ENCODE peak calls at places on chromosomes 6 and 20, in five cellular contexts. N is endodermal cell, J is PC-9, W is body of pancreas, H is PC-3. B is an unnamed sample.

GRCh38 chr20:19497064-19497463 is 261.0 kb upstream of the RIN2 start:
- DNase-seq in N (no peak), J (no peak), W (no peak), H (peak; percentile 40), B (no peak)

GRCh38 chr6:156988276-156989158 is 211.3 kb downstream of the ARID1B start:
- DNase-seq in N (peak; percentile 70), J (no peak), W (no peak), H (no peak), B (no peak)

GRCh38 chr6:142871910-142872331 is 73.1 kb downstream of the HIVEP2 start:
- DNase-seq in N (no peak), J (no peak), W (peak; percentile 53), H (peak; percentile 68), B (no peak)

GRCh38 chr6:7463785-7464184 is 74.2 kb downstream of the RIOK1 start:
- DNase-seq in N (peak; percentile 79), J (no peak), W (no peak), H (no peak), B (no peak)

GRCh38 chr6:12608016-12608860 is 108.3 kb upstream of the PHACTR1 start:
- DNase-seq in N (no peak), J (no peak), W (no peak), H (peak; percentile 53), B (no peak)

GRCh38 chr6:25056130-25056529 is 120.4 kb upstream of the RIPOR2 start:
- DNase-seq in N (no peak), J (no peak), W (no peak), H (no peak), B (no peak)

GRCh38 chr6:82988904-82989303 is 76.7 kb downstream of the UBE3D start:
- DNase-seq in N (no peak), J (no peak), W (no peak), H (peak; percentile 36), B (no peak)

GRCh38 chr20:6827472-6827871 is 60.0 kb downstream of the BMP2 start:
- DNase-seq in N (no peak), J (no peak), W (no peak), H (no peak), B (no peak)

GRCh38 chr20:58399926-58400325 is 10.9 kb downstream of the VAPB start:
- DNase-seq in N (no peak), J (no peak), W (no peak), H (no peak), B (no peak)

GRCh38 chr6:168730931-168731716 is 290.1 kb downstream of the SMOC2 start:
- DNase-seq in N (no peak), J (no peak), W (no peak), H (no peak), B (no peak)

GRCh38 chr20:577167-577791 is 32.8 kb downstream of the TCF15 start:
- DNase-seq in N (peak; percentile 69), J (no peak), W (no peak), H (peak; percentile 22), B (no peak)

GRCh38 chr6:148852688-148853087 is 105.9 kb downstream of the UST start:
- DNase-seq in N (no peak), J (no peak), W (no peak), H (no peak), B (no peak)
- H3K4me3 ChIP-seq in N (no peak overlapping the region), J (no peak overlapping the region), W (no peak overlapping the region), H (no peak overlapping the region), B (no peak overlapping the region)

DNA sequence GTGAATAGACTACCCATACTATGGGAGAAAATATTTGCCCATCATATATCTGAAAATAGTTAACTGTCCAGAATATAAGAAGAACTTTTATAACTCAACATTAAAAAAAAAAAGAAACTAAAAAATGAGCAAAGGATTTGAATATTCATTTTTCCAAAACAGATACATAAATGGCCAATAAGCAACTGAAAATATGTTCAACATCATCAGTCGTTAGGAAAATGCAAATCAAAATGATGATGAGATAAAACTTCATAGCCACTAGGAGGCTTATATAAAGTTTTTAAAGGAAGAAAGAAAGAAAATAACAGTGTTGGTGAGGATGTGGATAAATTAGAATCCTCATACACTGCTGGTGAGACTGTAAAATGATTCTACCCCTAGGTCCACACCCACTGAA is 32.6 kb upstream of the HMGN3 start:
- DNase-seq in N (no peak), J (no peak), W (no peak), H (no peak), B (no peak)
- TF ChIP-seq CTCF in N (no peak), J (no peak), W (no peak), H (no peak), B (no peak)

GRCh38 chr6:75169689-75170088 is 36.2 kb downstream of the COL12A1 start:
- DNase-seq in N (no peak), J (no peak), W (no peak), H (no peak), B (no peak)

GRCh38 chr6:75167851-75168250 is 38.0 kb downstream of the COL12A1 start:
- DNase-seq in N (no peak), J (no peak), W (no peak), H (no peak), B (no peak)

GRCh38 chr6:75166236-75166635 is 39.6 kb downstream of the COL12A1 start:
- DNase-seq in N (no peak), J (no peak), W (no peak), H (no peak), B (no peak)

GRCh38 chr6:75170666-75171065 is 35.2 kb downstream of the COL12A1 start:
- DNase-seq in N (no peak), J (no peak), W (no peak), H (no peak), B (no peak)

GRCh38 chr6:75167426-75167825 is 38.4 kb downstream of the COL12A1 start:
- DNase-seq in N (no peak), J (no peak), W (no peak), H (no peak), B (no peak)
- H3K4me3 ChIP-seq in N (no peak overlapping the region), J (no peak overlapping the region), W (no peak overlapping the region), H (no peak overlapping the region), B (no peak overlapping the region)

GRCh38 chr6:148263010-148263409 is 79.6 kb upstream of the SASH1 start:
- DNase-seq in N (no peak), J (peak; percentile 65), W (no peak), H (peak; percentile 82), B (peak; percentile 58)
- TF ChIP-seq CTCF in N (no peak), J (no peak), W (no peak), H (no peak), B (peak; percentile 6)

GRCh38 chr6:2810092-2810671 is 31.5 kb downstream of the SERPINB1 start:
- DNase-seq in N (no peak), J (peak; percentile 82), W (peak; percentile 75), H (peak; percentile 98), B (no peak)
- H3K4me3 ChIP-seq in N (no peak overlapping the region), J (peak overlapping the region; percentile 19), W (no peak overlapping the region), H (no peak overlapping the region), B (no peak overlapping the region)

GRCh38 chr6:166745801-166746668 is 119.0 kb upstream of the RPS6KA2 start:
- DNase-seq in N (no peak), J (no peak), W (no peak), H (no peak), B (no peak)

GRCh38 chr6:166742981-166743380 is 115.9 kb upstream of the RPS6KA2 start:
- DNase-seq in N (no peak), J (no peak), W (no peak), H (no peak), B (no peak)

GRCh38 chr6:166743415-166743814 is 116.4 kb upstream of the RPS6KA2 start:
- DNase-seq in N (peak; percentile 27), J (no peak), W (no peak), H (no peak), B (no peak)

GRCh38 chr6:166743925-166744653 is 117.0 kb upstream of the RPS6KA2 start:
- DNase-seq in N (peak; percentile 45), J (no peak), W (no peak), H (no peak), B (no peak)

GRCh38 chr6:166744654-166745134 is 117.6 kb upstream of the RPS6KA2 start:
- DNase-seq in N (peak; percentile 71), J (no peak), W (no peak), H (no peak), B (no peak)
- TF ChIP-seq CTCF in N (peak; percentile 26), J (no peak), W (no peak), H (no peak), B (no peak)

DNA sequence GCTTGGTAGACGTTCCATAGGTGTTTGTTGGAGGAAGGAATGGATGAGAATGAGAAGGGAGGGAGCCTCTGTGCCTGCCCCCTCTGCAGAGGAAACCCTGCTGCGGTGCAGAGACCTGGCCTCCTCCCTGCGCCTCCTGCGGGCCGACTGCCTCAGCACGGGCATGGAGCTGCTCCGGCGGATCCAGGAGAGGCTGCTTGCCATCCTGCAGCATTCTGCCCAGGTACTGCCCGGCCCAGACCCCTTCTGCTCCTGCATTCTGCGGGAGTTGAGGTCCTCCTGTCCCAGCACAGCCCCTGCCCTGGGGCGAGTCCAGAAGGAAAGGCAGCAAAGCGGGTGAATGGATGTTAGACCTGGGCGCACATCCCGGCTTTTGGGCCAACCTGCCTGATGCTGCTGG is 6.1 kb downstream of the DNPH1 start:
- DNase-seq in N (no peak), J (no peak), W (no peak), H (no peak), B (no peak)
- H3K4me3 ChIP-seq in N (no peak overlapping the region), J (no peak overlapping the region), W (no peak overlapping the region), H (no peak overlapping the region), B (no peak overlapping the region)

DNA sequence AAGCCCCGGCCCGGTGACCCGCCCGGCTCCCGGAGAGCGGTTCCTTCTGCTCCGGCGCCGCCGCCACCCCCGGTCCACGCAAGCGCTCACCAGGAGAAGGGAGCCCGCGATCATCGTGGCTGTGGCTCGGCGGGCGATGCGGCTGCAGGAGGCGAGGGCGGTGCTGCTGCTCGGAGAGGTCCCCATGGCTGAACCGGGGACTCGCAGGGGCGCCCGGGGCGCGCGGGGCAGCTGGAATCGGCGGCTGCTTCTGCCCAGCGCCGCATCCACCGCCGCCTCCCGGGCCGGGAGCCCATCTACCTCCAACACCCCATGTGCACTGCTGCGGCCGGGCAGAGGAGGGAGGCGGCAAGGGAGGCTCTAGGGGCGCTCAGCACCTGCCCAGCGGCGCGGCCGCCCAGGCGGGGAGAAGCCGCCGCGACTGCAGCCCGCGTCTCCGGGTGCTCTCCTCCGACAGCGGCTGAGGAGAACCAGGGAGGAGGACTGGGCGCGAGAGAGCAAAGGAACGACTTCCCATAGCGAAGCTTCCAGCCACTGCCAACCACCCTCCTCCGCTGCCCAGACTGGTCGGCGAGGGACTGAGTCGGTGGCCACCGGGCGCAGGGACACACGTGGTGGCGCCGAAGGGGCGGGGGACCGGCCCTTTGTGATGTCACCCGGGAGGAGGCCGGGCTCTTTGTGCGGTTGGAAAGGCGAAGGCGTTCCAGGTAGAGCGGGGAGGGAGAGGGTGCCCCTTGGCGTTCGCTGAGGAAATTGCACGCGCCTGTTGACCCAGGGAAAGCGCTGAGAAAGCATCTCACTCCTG is at the start of gene TNFRSF21:
- DNase-seq in N (peak; percentile 98), J (peak; percentile 95), W (peak; percentile 96), H (peak; percentile 95), B (peak; percentile 78)
- TF ChIP-seq CTCF in N (peak; percentile 94), J (peak; percentile 87), W (peak; percentile 99), H (peak; percentile 85), B (peak; percentile 84)

DNA sequence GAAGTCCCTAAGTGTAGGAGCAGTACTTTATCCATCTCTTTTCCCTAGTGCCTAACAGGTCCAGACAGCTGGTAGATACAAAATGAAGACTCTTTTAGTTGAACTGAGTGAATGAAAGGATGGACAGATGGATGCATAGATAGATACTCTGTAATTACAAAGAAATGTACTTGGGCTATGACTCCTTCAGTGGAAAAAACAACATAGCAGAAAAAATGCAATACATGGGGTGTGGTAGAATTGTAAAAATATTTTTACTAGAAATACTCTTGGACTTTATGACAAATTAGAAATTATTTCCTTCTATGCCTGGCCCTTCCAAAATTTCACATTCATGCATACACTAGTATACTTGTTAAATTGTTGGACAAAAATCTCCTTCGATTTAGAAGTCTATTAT is 29.3 kb downstream of the KCNQ5 start:
- DNase-seq in N (no peak), J (no peak), W (no peak), H (peak; percentile 37), B (no peak)
- H3K4me3 ChIP-seq in N (no peak overlapping the region), J (no peak overlapping the region), W (no peak overlapping the region), H (no peak overlapping the region), B (no peak overlapping the region)